ENCODE peak calls at places on chromosomes 6 and 20, in eight cellular contexts. C, D, F, J, A, G, R and X are unnamed samples.

GRCh38 chr6:73309784-73310502 is 44.1 kb downstream of the DPPA5 start:
- DNase-seq in J (no peak), C (peak), F (peak), A (peak), R (peak), G (peak), D (peak), X (no peak)

GRCh38 chr6:127420558-127420957 is 38.6 kb downstream of the KIAA0408 start:
- DNase-seq in G (peak), A (peak), C (peak), J (peak), F (peak), R (peak), D (peak), X (peak)

GRCh38 chr6:107458687-107459282 is 579 bp downstream of the PDSS2 start:
- DNase-seq in J (no peak), G (peak), F (peak), C (no peak), R (no peak), D (no peak), A (peak), X (no peak)

GRCh38 chr6:34065470-34066283 is 80.2 kb downstream of the GRM4 start:
- DNase-seq in J (no peak), A (no peak), R (no peak), F (no peak), G (no peak), C (no peak), D (peak), X (no peak)

GRCh38 chr6:30322527-30323501 is 3.9 kb upstream of the TRIM39 start:
- DNase-seq in A (peak), C (no peak), F (no peak), R (no peak), G (peak), D (no peak), J (no peak), X (peak)

GRCh38 chr6:25844518-25844917 is 12.7 kb upstream of the SLC17A1 start:
- DNase-seq in A (no peak), D (no peak), F (no peak), G (no peak), C (no peak), R (no peak), J (no peak), X (no peak)

GRCh38 chr20:19783966-19784401 is 25.9 kb downstream of the RIN2 start:
- DNase-seq in D (no peak), J (no peak), A (no peak), F (no peak), C (peak), G (peak), R (no peak), X (no peak)

GRCh38 chr6:28407401-28407800 is 7.9 kb upstream of the ZSCAN12 start:
- DNase-seq in C (no peak), F (no peak), J (no peak), G (no peak), A (no peak), D (no peak), R (no peak), X (no peak)

GRCh38 chr6:121439456-121440250 is 4.2 kb downstream of the GJA1 start:
- DNase-seq in D (no peak), R (no peak), F (no peak), C (no peak), G (no peak), A (no peak), J (no peak), X (no peak)

GRCh38 chr6:80321011-80321410 is 214.5 kb downstream of the BCKDHB start:
- DNase-seq in C (no peak), F (no peak), D (no peak), R (no peak), A (no peak), J (no peak), G (no peak), X (no peak)

GRCh38 chr6:28985396-28986164 is 19.5 kb downstream of the ZNF311 start:
- DNase-seq in F (peak), A (peak), C (peak), G (peak), D (peak), J (no peak), R (peak), X (peak)

GRCh38 chr6:42406296-42407280 is 45.1 kb downstream of the TRERF1 start:
- DNase-seq in R (no peak), D (no peak), F (no peak), J (no peak), G (peak), C (no peak), A (no peak), X (no peak)

GRCh38 chr6:125188037-125188436 is 34.5 kb downstream of the TPD52L1 start:
- DNase-seq in R (no peak), F (no peak), J (no peak), A (no peak), C (no peak), G (no peak), D (no peak), X (no peak)

GRCh38 chr20:25273541-25274358 is 25.9 kb downstream of the PYGB start:
- DNase-seq in G (no peak), D (peak), F (peak), A (no peak), C (no peak), J (no peak), R (no peak), X (no peak)

GRCh38 chr20:12928755-12929401 is 79.9 kb upstream of the SPTLC3 start:
- DNase-seq in D (no peak), A (peak), J (no peak), G (peak), F (no peak), R (no peak), C (no peak), X (peak)

DNA sequence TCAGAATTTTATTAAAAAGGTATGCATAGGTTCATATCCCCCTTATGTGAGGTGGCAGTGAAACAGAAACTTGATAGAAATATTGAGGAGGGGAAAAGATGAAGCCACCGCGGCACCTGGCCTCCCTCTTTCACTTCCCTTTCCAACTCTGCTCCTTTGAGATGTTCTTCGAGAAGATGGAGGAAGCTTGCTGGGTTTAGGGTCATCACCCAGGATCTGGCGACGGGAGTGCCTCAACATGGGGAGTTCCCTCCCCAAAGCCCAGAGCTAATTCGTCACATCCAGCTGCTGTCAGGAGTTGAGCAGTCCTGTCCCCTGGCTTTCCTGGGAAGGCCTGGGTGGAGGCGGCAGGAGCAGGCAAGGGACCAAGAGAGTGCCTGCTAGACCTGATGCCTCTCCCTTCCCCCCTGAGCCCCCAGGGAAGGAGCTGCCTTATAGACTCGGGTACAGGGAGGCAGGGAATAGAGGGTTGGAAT is 29.1 kb downstream of the RREB1 start:
- DNase-seq in R (no peak), J (no peak), C (peak), F (peak), A (no peak), G (no peak), D (peak), X (no peak)
- H3K4me3 ChIP-seq in R (no peak), J (no peak), C (no peak), F (no peak), A (no peak), G (no peak), D (no peak), X (no peak)

DNA sequence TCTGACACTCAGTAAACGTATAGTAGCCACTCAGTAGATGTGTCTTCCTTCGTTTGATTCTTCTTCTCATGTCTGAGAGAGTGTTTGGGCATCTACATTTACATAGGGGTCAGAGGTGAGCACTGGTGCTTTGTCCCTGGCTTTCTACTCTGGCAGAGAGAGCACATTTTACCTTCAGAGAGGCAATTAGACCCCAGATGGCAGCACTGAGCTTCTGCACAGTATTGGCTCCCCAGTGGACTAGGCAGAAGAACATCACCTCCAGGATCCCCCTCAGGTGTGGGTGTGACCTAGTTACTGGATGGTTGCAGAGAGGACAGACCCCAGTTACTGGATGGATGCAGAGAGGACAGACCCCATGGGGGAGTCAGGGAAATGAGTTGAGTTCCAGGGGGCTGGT is 327.2 kb downstream of the DHX35 start:
- DNase-seq in F (no peak), A (no peak), G (no peak), D (peak), R (no peak), C (no peak), J (no peak), X (no peak)
- TF ChIP-seq CTCF in F (peak), A (no peak), G (peak), D (peak), R (no peak), C (no peak), J (no peak), X (no peak)

DNA sequence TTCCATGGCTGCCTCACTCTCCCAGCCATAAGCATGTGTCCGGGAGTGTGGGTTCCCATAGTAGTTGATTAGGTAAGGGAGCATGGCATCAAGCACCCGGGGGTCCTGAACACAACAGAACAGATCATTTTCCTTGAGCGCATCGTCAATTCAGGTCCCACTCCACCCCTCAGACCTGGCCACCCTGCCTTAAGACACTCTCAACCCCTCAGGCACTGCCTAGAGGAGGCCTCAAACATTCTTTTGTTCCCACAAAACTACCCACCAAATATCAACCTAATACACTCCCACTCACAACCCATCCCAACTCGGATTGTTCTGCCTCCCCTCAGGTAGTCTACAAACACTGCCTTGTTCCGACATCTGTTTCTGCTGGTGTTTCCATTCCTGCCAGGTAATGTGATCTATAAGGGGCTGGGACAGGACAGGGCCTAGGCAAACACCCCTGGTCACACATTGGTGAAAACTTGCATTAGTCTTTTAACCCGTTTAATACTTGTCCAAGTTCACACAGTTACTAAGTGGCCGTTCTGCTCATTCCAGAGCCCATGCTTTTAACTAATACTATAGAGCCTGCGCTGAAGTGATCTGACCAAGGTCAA is 1.4 kb downstream of the NFS1 start:
- DNase-seq in J (no peak), R (no peak), D (no peak), F (no peak), G (no peak), A (no peak), C (no peak), X (no peak)
- H3K4me3 ChIP-seq in J (peak), R (peak), D (peak), F (peak), G (peak), A (peak), C (no peak), X (peak)

GRCh38 chr6:148608211-148608951 is 138.4 kb upstream of the UST start:
- DNase-seq in C (no peak), F (no peak), G (peak), D (no peak), R (no peak), J (no peak), A (no peak), X (no peak)
- TF ChIP-seq CTCF in C (peak), F (peak), G (peak), D (peak), R (no peak), J (peak), A (peak), X (peak)

GRCh38 chr6:44001318-44001868 is 125.9 kb downstream of the MRPL14 start:
- DNase-seq in D (peak), J (no peak), F (no peak), C (peak), G (peak), A (no peak), R (peak), X (no peak)
- H3K4me3 ChIP-seq in D (peak), J (no peak), F (no peak), C (no peak), G (no peak), A (no peak), R (peak), X (no peak)